ENCODE peak calls at places on chromosome 18, in six cellular contexts. One of them, this sample, is unnamed.

GRCh38 chr18:54284967-54285785 is 15.9 kb downstream of the POLI start:
- DNase-seq in H1: no peak
- DNase-seq in K562: no peak
- DNase-seq in HCT116: no peak
- DNase-seq in HepG2: no peak
- DNase-seq in GM12878: peak
- DNase-seq in this sample: no peak

GRCh38 chr18:29644276-29644675 is 1398.3 kb downstream of the DSC3 start:
- DNase-seq in GM12878: no peak
- DNase-seq in H1: no peak
- DNase-seq in HepG2: no peak
- DNase-seq in HCT116: peak
- DNase-seq in K562: no peak
- DNase-seq in this sample: no peak

GRCh38 chr18:46756172-46756558 is 688 bp downstream of the ST8SIA5 start:
- DNase-seq in HCT116: no peak
- DNase-seq in K562: no peak
- DNase-seq in H1: no peak
- DNase-seq in HepG2: no peak
- DNase-seq in GM12878: no peak
- DNase-seq in this sample: no peak

GRCh38 chr18:31301201-31301655 is 16.7 kb upstream of the DSG1 start:
- DNase-seq in K562: no peak
- DNase-seq in HCT116: no peak
- DNase-seq in GM12878: no peak
- DNase-seq in HepG2: no peak
- DNase-seq in H1: peak
- DNase-seq in this sample: peak

GRCh38 chr18:60266558-60266957 is 106.0 kb downstream of the MC4R start:
- DNase-seq in HCT116: no peak
- DNase-seq in K562: no peak
- DNase-seq in H1: no peak
- DNase-seq in GM12878: no peak
- DNase-seq in HepG2: no peak
- DNase-seq in this sample: no peak

GRCh38 chr18:46470714-46471113 is 186.3 kb downstream of the LOXHD1 start:
- DNase-seq in GM12878: no peak
- DNase-seq in HCT116: no peak
- DNase-seq in HepG2: no peak
- DNase-seq in K562: no peak
- DNase-seq in H1: no peak
- DNase-seq in this sample: no peak

GRCh38 chr18:35389095-35389618 is 12.0 kb upstream of the ZNF396 start:
- DNase-seq in K562: no peak
- DNase-seq in HCT116: no peak
- DNase-seq in H1: no peak
- DNase-seq in HepG2: no peak
- DNase-seq in GM12878: no peak
- DNase-seq in this sample: no peak

GRCh38 chr18:34807106-34807796 is 97.2 kb downstream of the DTNA start:
- DNase-seq in HepG2: peak
- DNase-seq in K562: no peak
- DNase-seq in HCT116: peak
- DNase-seq in H1: peak
- DNase-seq in GM12878: no peak
- DNase-seq in this sample: peak

GRCh38 chr18:78911751-78912283 is 67.8 kb upstream of the SALL3 start:
- DNase-seq in K562: no peak
- DNase-seq in H1: no peak
- DNase-seq in HepG2: no peak
- DNase-seq in GM12878: no peak
- DNase-seq in HCT116: no peak
- DNase-seq in this sample: no peak

GRCh38 chr18:79803611-79804051 is 5.9 kb downstream of the KCNG2 start:
- DNase-seq in K562: no peak
- DNase-seq in HCT116: no peak
- DNase-seq in H1: no peak
- DNase-seq in HepG2: no peak
- DNase-seq in GM12878: no peak
- DNase-seq in this sample: no peak

GRCh38 chr18:2981212-2981728 is 31.7 kb downstream of the LPIN2 start:
- DNase-seq in HCT116: no peak
- DNase-seq in GM12878: no peak
- DNase-seq in HepG2: no peak
- DNase-seq in H1: no peak
- DNase-seq in K562: no peak
- DNase-seq in this sample: no peak

GRCh38 chr18:159037-159652 is 788 bp downstream of the USP14 start:
- DNase-seq in HCT116: no peak
- DNase-seq in H1: no peak
- DNase-seq in HepG2: peak
- DNase-seq in K562: no peak
- DNase-seq in GM12878: no peak
- DNase-seq in this sample: no peak

GRCh38 chr18:36297419-36298112 is at the start of gene FHOD3:
- DNase-seq in GM12878: no peak
- DNase-seq in HepG2: no peak
- DNase-seq in K562: peak
- DNase-seq in H1: no peak
- DNase-seq in HCT116: no peak
- DNase-seq in this sample: no peak

GRCh38 chr18:55110436-55110835 is 151.2 kb upstream of the CCDC68 start:
- DNase-seq in H1: no peak
- DNase-seq in GM12878: no peak
- DNase-seq in K562: no peak
- DNase-seq in HCT116: no peak
- DNase-seq in HepG2: no peak
- DNase-seq in this sample: no peak

GRCh38 chr18:13910986-13911385 is 4.3 kb downstream of the MC2R start:
- DNase-seq in H1: no peak
- DNase-seq in GM12878: no peak
- DNase-seq in K562: no peak
- DNase-seq in HCT116: no peak
- DNase-seq in HepG2: no peak
- DNase-seq in this sample: no peak

GRCh38 chr18:9944805-9945204 is 31.0 kb downstream of the VAPA start:
- DNase-seq in K562: no peak
- DNase-seq in HCT116: no peak
- DNase-seq in GM12878: no peak
- DNase-seq in H1: no peak
- DNase-seq in HepG2: peak
- DNase-seq in this sample: no peak

GRCh38 chr18:51461956-51462355 is 264.5 kb upstream of the MEX3C start:
- DNase-seq in H1: no peak
- DNase-seq in K562: no peak
- DNase-seq in GM12878: no peak
- DNase-seq in HCT116: no peak
- DNase-seq in HepG2: no peak
- DNase-seq in this sample: no peak

DNA sequence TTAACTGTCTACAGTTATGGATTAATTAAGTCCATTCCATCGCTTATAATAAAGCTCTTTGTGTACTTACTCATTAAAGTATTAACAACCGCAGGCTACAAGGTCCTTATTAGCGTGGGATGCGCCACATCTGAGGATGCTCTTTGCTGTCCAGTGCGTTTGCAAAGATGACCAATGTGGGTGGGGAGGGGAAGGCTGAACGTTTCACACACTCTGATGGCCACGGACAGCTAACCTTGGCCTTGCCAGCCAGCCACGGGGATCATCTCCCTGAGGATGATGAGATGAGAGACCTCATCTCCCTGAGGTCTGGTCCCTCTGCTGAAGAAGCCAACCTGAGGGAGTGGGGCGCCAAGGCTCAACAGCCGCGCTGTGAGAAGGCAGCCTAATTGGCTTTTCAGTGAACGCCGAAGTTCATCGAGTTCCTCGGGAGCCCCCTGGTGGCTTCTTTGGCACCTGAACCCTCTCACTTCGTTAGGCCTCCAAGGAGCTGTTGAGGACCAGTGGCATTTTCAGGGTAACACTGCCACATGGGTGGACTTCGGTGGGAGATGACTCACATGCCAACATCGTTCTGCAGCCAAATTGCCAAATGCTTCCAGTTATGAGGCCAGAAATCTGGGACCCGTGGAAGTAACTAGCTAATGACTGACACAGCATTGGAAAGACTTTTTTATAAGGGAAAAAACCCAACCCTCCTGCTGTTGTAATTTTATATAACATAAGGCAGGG is 69.3 kb upstream of the SEC11C start:
- DNase-seq in HepG2: peak
- DNase-seq in H1: peak
- DNase-seq in K562: peak
- DNase-seq in GM12878: no peak
- DNase-seq in HCT116: peak
- DNase-seq in this sample: peak
- H3K9ac ChIP-seq in HepG2: no peak
- H3K9ac ChIP-seq in H1: no peak
- H3K9ac ChIP-seq in K562: no peak
- H3K9ac ChIP-seq in GM12878: no peak
- H3K9ac ChIP-seq in HCT116: no peak
- H3K9ac ChIP-seq in this sample: no peak

GRCh38 chr18:49029628-49030027 is 78.9 kb upstream of the SMAD7 start:
- DNase-seq in GM12878: no peak
- DNase-seq in H1: no peak
- DNase-seq in HCT116: no peak
- DNase-seq in K562: no peak
- DNase-seq in HepG2: no peak
- DNase-seq in this sample: no peak
- TF ChIP-seq YY1 in GM12878: no peak
- TF ChIP-seq YY1 in H1: no peak
- TF ChIP-seq YY1 in HCT116: no peak
- TF ChIP-seq YY1 in K562: no peak
- TF ChIP-seq YY1 in HepG2: no peak
- TF ChIP-seq YY1 in this sample: no peak

DNA sequence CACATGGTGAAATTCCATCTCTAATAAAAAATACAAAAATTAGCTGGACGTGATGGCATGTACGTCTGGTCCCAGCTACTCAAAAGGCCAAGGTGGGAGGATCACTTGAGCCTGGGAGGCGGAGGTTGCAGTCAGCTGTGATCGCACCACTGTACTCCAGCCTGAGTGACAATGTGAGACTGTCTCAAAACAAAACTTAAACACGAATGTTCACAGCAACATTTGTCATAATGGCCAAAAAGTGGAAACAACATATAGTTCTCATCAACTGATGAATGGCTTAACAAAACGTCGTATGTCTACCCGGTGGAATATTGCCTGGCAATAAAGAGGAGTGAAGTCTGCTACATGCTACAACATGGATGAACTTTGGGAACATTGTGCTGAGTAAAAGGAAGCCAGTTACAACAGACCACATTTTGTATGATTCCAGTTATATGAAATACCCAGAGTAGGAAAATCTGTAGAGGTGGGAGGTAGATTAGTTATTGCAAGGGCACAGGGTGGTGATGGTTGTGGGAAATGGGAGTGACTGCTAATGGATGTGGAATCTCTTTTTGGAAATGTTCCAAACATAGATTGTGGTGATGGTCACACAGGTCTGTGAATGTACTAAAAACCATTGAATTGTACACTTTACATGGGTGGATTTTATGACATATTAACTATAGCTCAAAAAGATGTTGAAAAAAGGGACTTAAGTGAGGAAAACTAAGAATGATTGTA is 478.2 kb downstream of the PTPRM start:
- DNase-seq in HepG2: no peak
- DNase-seq in GM12878: no peak
- DNase-seq in HCT116: no peak
- DNase-seq in K562: no peak
- DNase-seq in H1: no peak
- DNase-seq in this sample: no peak
- TF ChIP-seq ZNF274 in HepG2: no peak
- TF ChIP-seq ZNF274 in GM12878: no peak
- TF ChIP-seq ZNF274 in HCT116: no peak
- TF ChIP-seq ZNF274 in K562: no peak
- TF ChIP-seq ZNF274 in H1: no peak
- TF ChIP-seq ZNF274 in this sample: no peak

DNA sequence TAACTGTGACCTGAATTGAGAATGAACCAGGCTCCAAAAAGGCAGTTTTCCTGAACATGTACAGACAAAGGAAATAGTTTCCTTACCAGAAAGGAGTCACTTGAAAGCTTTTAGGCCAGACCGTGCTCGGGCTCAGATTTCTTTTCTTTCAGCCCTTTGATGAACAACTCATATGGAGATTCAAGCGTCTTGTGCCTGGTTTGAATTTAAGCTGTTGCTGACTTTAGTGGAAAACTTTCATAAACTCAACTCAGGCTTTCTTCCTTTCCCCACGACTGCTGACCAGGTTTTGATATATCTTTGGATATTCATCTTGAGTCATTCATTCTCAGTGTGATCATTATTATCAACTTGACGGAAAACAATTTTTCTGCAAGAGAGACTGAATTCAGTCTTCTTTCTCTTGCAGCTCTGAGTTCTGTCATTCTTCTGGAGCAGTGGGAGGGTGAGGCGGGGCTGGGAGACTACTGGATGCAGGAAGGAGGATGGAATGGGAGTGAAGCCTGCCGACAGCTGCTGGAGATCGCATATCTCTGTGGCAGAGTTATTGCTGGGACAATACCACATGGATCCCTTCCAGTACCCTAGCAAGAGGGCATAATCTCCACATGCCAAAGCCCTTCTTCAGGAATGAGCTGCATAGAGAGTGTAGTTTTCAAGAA is 364.6 kb downstream of the ZNF521 start:
- DNase-seq in HCT116: no peak
- DNase-seq in H1: no peak
- DNase-seq in K562: no peak
- DNase-seq in GM12878: no peak
- DNase-seq in HepG2: no peak
- DNase-seq in this sample: no peak
- H3K9ac ChIP-seq in HCT116: no peak
- H3K9ac ChIP-seq in H1: no peak
- H3K9ac ChIP-seq in K562: no peak
- H3K9ac ChIP-seq in GM12878: no peak
- H3K9ac ChIP-seq in HepG2: no peak
- H3K9ac ChIP-seq in this sample: no peak

DNA sequence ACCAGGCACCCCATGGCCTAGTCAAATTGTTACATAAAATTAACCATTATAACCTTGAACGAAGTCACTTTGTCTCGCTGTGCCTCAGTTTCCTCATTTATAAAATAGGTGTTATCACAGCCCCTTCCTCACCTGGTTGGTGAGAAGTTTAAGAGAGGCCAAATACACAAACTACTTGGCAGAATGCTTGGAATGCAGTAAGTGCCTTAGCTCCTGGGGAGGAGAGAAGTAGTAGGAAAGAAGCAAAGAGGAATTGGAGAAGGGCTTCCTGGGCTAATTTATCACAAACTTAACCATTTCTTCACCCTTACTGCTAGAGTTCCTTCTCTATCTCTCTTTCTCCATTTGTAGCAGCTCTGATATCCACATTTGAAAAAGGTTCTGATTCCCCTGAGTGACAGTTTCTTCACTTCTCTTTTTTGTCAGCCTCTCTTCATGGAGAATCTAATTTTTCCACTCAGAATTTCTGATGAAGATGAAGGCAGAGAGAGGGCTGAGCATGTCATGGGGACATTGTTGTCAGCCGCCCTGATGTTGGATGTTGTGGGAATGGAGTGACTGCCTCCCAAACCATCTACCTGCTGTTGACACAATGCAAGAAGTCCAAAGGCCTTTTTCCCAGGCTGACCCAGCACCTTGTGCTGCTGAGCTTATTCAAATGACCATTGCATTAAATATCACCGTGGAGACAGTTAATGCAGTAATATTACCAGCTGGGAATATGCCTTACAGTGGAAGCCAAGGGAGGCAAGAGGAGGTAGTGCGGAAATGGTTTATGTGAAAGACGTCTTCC is 60.4 kb downstream of the BOD1L2 start:
- DNase-seq in HCT116: no peak
- DNase-seq in K562: no peak
- DNase-seq in HepG2: no peak
- DNase-seq in GM12878: no peak
- DNase-seq in H1: no peak
- DNase-seq in this sample: no peak
- TF ChIP-seq YY1 in HCT116: no peak
- TF ChIP-seq YY1 in K562: no peak
- TF ChIP-seq YY1 in HepG2: no peak
- TF ChIP-seq YY1 in GM12878: no peak
- TF ChIP-seq YY1 in H1: no peak
- TF ChIP-seq YY1 in this sample: no peak